ENCODE peak calls at places on chromosomes 2 and 18, in six cellular contexts. One of them, this sample, is unnamed.

GRCh38 chr2:147714582-147714981 is 130.2 kb upstream of the ACVR2A start:
- DNase-seq in lower lobe of right lung: no peak
- DNase-seq in left ventricle myocardium inferior: no peak
- DNase-seq in hepatocyte: no peak
- DNase-seq in lung: no peak
- DNase-seq in psoas muscle: no peak
- DNase-seq in this sample: no peak

GRCh38 chr18:48376406-48376805 is 32.8 kb downstream of the ZBTB7C start:
- DNase-seq in lower lobe of right lung: no peak
- DNase-seq in hepatocyte: no peak
- DNase-seq in psoas muscle: no peak
- DNase-seq in left ventricle myocardium inferior: no peak
- DNase-seq in lung: no peak
- DNase-seq in this sample: peak; percentile 57

GRCh38 chr18:65439184-65439583 is 311.6 kb upstream of the CDH7 start:
- DNase-seq in lower lobe of right lung: no peak
- DNase-seq in lung: no peak
- DNase-seq in psoas muscle: no peak
- DNase-seq in hepatocyte: peak; percentile 40
- DNase-seq in left ventricle myocardium inferior: no peak
- DNase-seq in this sample: no peak

GRCh38 chr2:101012706-101013181 is 10.7 kb downstream of the RPL31 start:
- DNase-seq in psoas muscle: no peak
- DNase-seq in left ventricle myocardium inferior: no peak
- DNase-seq in lower lobe of right lung: no peak
- DNase-seq in lung: no peak
- DNase-seq in hepatocyte: peak; percentile 63
- DNase-seq in this sample: no peak

GRCh38 chr2:36356199-36356989 is 816 bp downstream of the CRIM1 start:
- DNase-seq in hepatocyte: peak; percentile 68
- DNase-seq in left ventricle myocardium inferior: peak; percentile 54
- DNase-seq in lung: peak; percentile 53
- DNase-seq in psoas muscle: peak; percentile 76
- DNase-seq in lower lobe of right lung: peak; percentile 78
- DNase-seq in this sample: peak; percentile 79

GRCh38 chr18:52160652-52161051 is 179.3 kb upstream of the DCC start:
- DNase-seq in lung: no peak
- DNase-seq in lower lobe of right lung: no peak
- DNase-seq in hepatocyte: peak; percentile 43
- DNase-seq in psoas muscle: no peak
- DNase-seq in left ventricle myocardium inferior: no peak
- DNase-seq in this sample: no peak

GRCh38 chr2:227134591-227134990 is 29.4 kb downstream of the COL4A4 start:
- DNase-seq in left ventricle myocardium inferior: no peak
- DNase-seq in lung: no peak
- DNase-seq in lower lobe of right lung: no peak
- DNase-seq in hepatocyte: no peak
- DNase-seq in psoas muscle: no peak
- DNase-seq in this sample: no peak

GRCh38 chr18:25326231-25327042 is 25.5 kb downstream of the ZNF521 start:
- DNase-seq in hepatocyte: peak; percentile 14
- DNase-seq in psoas muscle: no peak
- DNase-seq in left ventricle myocardium inferior: no peak
- DNase-seq in lung: no peak
- DNase-seq in lower lobe of right lung: no peak
- DNase-seq in this sample: no peak

GRCh38 chr2:26581266-26581990 is 59.7 kb downstream of the CIB4 start:
- DNase-seq in left ventricle myocardium inferior: no peak
- DNase-seq in hepatocyte: no peak
- DNase-seq in lung: no peak
- DNase-seq in lower lobe of right lung: no peak
- DNase-seq in psoas muscle: no peak
- DNase-seq in this sample: no peak

GRCh38 chr2:22946553-22946952 is 438.4 kb upstream of the KLHL29 start:
- DNase-seq in lower lobe of right lung: no peak
- DNase-seq in lung: no peak
- DNase-seq in hepatocyte: no peak
- DNase-seq in left ventricle myocardium inferior: no peak
- DNase-seq in psoas muscle: no peak
- DNase-seq in this sample: no peak

GRCh38 chr2:199989822-199990221 is 34.4 kb downstream of the MAIP1 start:
- DNase-seq in lung: no peak
- DNase-seq in hepatocyte: peak; percentile 47
- DNase-seq in lower lobe of right lung: no peak
- DNase-seq in left ventricle myocardium inferior: no peak
- DNase-seq in psoas muscle: no peak
- DNase-seq in this sample: no peak

GRCh38 chr2:37378411-37378810 is 34.0 kb downstream of the QPCT start:
- DNase-seq in psoas muscle: no peak
- DNase-seq in lung: no peak
- DNase-seq in left ventricle myocardium inferior: no peak
- DNase-seq in hepatocyte: no peak
- DNase-seq in lower lobe of right lung: no peak
- DNase-seq in this sample: no peak

GRCh38 chr2:7866825-7867224 is 815.0 kb upstream of the ID2 start:
- DNase-seq in hepatocyte: no peak
- DNase-seq in lower lobe of right lung: no peak
- DNase-seq in left ventricle myocardium inferior: no peak
- DNase-seq in lung: no peak
- DNase-seq in psoas muscle: no peak
- DNase-seq in this sample: no peak

GRCh38 chr2:191677091-191677645 is 768 bp upstream of the NABP1 start:
- DNase-seq in left ventricle myocardium inferior: no peak
- DNase-seq in psoas muscle: no peak
- DNase-seq in lung: peak; percentile 57
- DNase-seq in hepatocyte: peak; percentile 77
- DNase-seq in lower lobe of right lung: peak; percentile 65
- DNase-seq in this sample: no peak

GRCh38 chr18:3401669-3402620 is 48.0 kb upstream of the TGIF1 start:
- DNase-seq in hepatocyte: no peak
- DNase-seq in psoas muscle: no peak
- DNase-seq in lower lobe of right lung: no peak
- DNase-seq in lung: no peak
- DNase-seq in left ventricle myocardium inferior: no peak
- DNase-seq in this sample: no peak

GRCh38 chr2:219459460-219460311 is 25.0 kb downstream of the SPEG start:
- DNase-seq in psoas muscle: peak; percentile 86
- DNase-seq in lower lobe of right lung: peak; percentile 63
- DNase-seq in hepatocyte: peak; percentile 75
- DNase-seq in left ventricle myocardium inferior: peak; percentile 64
- DNase-seq in lung: peak; percentile 47
- DNase-seq in this sample: no peak

GRCh38 chr2:239473211-239473805 is 72.5 kb upstream of the HDAC4 start:
- DNase-seq in left ventricle myocardium inferior: no peak
- DNase-seq in lower lobe of right lung: no peak
- DNase-seq in lung: no peak
- DNase-seq in hepatocyte: no peak
- DNase-seq in psoas muscle: no peak
- DNase-seq in this sample: no peak

GRCh38 chr2:100365434-100365833 is 43.1 kb upstream of the LONRF2 start:
- DNase-seq in hepatocyte: peak; percentile 67
- DNase-seq in left ventricle myocardium inferior: no peak
- DNase-seq in lung: peak; percentile 62
- DNase-seq in lower lobe of right lung: no peak
- DNase-seq in psoas muscle: no peak
- DNase-seq in this sample: no peak

GRCh38 chr2:23596316-23596885 is 211.4 kb downstream of the KLHL29 start:
- DNase-seq in psoas muscle: peak; percentile 79
- DNase-seq in lower lobe of right lung: no peak
- DNase-seq in hepatocyte: no peak
- DNase-seq in lung: no peak
- DNase-seq in left ventricle myocardium inferior: no peak
- DNase-seq in this sample: no peak

GRCh38 chr2:51717318-51717717 is 685.4 kb upstream of the NRXN1 start:
- DNase-seq in hepatocyte: peak; percentile 41
- DNase-seq in lower lobe of right lung: no peak
- DNase-seq in left ventricle myocardium inferior: no peak
- DNase-seq in lung: no peak
- DNase-seq in psoas muscle: no peak
- DNase-seq in this sample: no peak

GRCh38 chr2:43942001-43942400 is 53.8 kb downstream of the LRPPRC start:
- DNase-seq in psoas muscle: no peak
- DNase-seq in left ventricle myocardium inferior: no peak
- DNase-seq in lower lobe of right lung: no peak
- DNase-seq in lung: no peak
- DNase-seq in hepatocyte: no peak
- DNase-seq in this sample: no peak

GRCh38 chr18:60092073-60092472 is 192.3 kb downstream of the PMAIP1 start:
- DNase-seq in hepatocyte: no peak
- DNase-seq in left ventricle myocardium inferior: no peak
- DNase-seq in lower lobe of right lung: no peak
- DNase-seq in lung: no peak
- DNase-seq in psoas muscle: no peak
- DNase-seq in this sample: no peak

GRCh38 chr18:60090170-60090569 is 190.4 kb downstream of the PMAIP1 start:
- DNase-seq in psoas muscle: no peak
- DNase-seq in hepatocyte: peak; percentile 19
- DNase-seq in lung: no peak
- DNase-seq in lower lobe of right lung: no peak
- DNase-seq in left ventricle myocardium inferior: no peak
- DNase-seq in this sample: no peak
- TF ChIP-seq CTCF in psoas muscle: no peak
- TF ChIP-seq CTCF in hepatocyte: peak; percentile 20
- TF ChIP-seq CTCF in lung: no peak
- TF ChIP-seq CTCF in lower lobe of right lung: no peak
- TF ChIP-seq CTCF in left ventricle myocardium inferior: no peak
- TF ChIP-seq CTCF in this sample: no peak

DNA sequence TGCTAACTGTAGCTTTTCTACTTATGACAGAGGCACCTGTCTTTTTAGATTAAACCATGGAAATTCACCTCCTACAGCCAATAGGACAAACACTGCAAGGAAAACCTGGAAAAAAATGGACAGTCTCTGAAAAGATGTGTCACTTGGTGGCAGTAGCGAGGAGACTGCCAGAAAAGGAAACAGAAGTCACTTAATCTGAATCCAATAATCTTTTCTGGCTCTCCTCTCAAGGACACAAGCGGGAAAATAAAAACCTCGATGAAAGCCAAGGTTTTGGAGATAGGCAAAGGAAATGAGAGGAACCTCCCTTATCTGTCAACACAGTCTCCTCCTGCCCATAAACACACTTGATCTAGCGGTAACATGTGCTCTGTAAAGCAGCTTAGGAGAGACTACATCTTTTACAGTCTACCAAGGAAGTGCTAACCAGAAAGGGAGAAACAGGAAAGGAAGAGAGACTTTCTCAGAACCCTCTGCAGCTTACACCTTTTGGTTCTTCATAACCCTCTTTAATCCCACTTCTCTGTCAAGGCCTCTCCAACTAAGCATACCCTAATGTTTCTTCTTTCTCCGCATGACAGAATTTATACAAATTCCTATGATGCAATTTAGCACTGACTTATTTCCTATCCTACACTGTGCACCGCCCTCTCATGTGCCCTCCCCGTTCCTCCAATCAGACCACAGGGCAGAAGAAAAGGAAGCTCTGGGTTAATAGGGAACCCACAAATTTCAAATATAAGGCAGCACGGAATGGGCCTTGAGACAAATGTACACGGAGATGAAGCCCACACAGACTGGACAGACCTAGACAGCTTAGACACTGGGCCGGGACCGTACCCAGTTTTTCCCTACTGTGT is 52.8 kb downstream of the CLASP1 start:
- DNase-seq in lower lobe of right lung: peak; percentile 65
- DNase-seq in psoas muscle: no peak
- DNase-seq in left ventricle myocardium inferior: no peak
- DNase-seq in hepatocyte: peak; percentile 52
- DNase-seq in lung: no peak
- DNase-seq in this sample: no peak
- H3K4me3 ChIP-seq in lower lobe of right lung: peak overlapping the region; percentile 35
- H3K4me3 ChIP-seq in psoas muscle: peak overlapping the region; percentile 47
- H3K4me3 ChIP-seq in left ventricle myocardium inferior: peak overlapping the region; percentile 52
- H3K4me3 ChIP-seq in hepatocyte: no peak overlapping the region
- H3K4me3 ChIP-seq in lung: no peak overlapping the region
- H3K4me3 ChIP-seq in this sample: peak overlapping the region; percentile 28

GRCh38 chr2:216504376-216504762 is 5.7 kb downstream of the RPL37A start:
- DNase-seq in psoas muscle: no peak
- DNase-seq in lower lobe of right lung: no peak
- DNase-seq in hepatocyte: no peak
- DNase-seq in lung: no peak
- DNase-seq in left ventricle myocardium inferior: no peak
- DNase-seq in this sample: no peak

GRCh38 chr2:216501854-216502253 is 3.2 kb downstream of the RPL37A start:
- DNase-seq in lung: no peak
- DNase-seq in lower lobe of right lung: no peak
- DNase-seq in hepatocyte: no peak
- DNase-seq in psoas muscle: no peak
- DNase-seq in left ventricle myocardium inferior: no peak
- DNase-seq in this sample: no peak

GRCh38 chr2:216503697-216504375 is 5.2 kb downstream of the RPL37A start:
- DNase-seq in psoas muscle: no peak
- DNase-seq in hepatocyte: no peak
- DNase-seq in lower lobe of right lung: no peak
- DNase-seq in left ventricle myocardium inferior: no peak
- DNase-seq in lung: no peak
- DNase-seq in this sample: no peak

GRCh38 chr2:216505133-216506106 is 6.8 kb downstream of the RPL37A start:
- DNase-seq in lower lobe of right lung: no peak
- DNase-seq in hepatocyte: no peak
- DNase-seq in psoas muscle: no peak
- DNase-seq in lung: no peak
- DNase-seq in left ventricle myocardium inferior: no peak
- DNase-seq in this sample: no peak

DNA sequence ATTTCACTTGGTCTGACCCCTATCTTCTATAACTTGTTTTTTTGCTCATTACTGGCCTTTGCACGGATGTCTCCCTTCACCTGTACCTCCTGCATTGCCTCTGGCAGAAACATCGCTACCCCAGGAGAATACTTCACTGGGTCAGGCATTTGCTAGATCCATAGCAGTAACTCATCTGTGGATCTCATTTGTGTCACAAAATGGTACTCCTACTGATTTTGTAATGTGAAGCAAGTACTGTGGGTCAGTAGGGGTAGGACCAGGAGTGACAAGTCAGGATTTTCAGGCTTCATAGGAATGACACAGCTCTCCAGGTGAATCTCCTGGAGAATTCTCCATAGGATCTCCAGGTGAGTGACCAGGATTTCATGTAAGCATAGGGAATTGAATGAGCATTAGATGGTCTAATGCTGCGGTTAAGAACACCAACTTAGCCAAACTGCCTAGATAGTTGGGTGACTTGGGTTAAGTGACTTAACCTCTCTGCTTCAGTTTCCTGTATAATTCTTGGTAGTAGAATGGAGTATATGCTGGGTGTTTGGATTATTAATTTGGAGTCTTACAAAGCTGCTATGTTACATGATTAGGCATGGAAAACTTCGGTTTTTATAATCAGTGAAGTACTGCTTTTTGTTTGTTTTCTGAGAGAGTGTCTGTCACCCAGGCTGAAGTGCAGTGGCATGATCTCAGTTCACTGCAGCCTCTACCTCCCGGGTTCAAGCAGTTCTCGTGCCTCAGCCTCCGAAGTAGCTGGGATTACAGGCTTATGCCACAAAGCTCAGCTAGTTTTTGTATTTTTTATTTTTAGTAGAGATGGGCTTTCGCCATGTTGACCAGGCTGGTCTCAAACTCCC is 4.4 kb downstream of the RPL37A start:
- DNase-seq in hepatocyte: no peak
- DNase-seq in left ventricle myocardium inferior: no peak
- DNase-seq in lower lobe of right lung: no peak
- DNase-seq in lung: no peak
- DNase-seq in psoas muscle: no peak
- DNase-seq in this sample: no peak
- TF ChIP-seq CTCF in hepatocyte: no peak
- TF ChIP-seq CTCF in left ventricle myocardium inferior: no peak
- TF ChIP-seq CTCF in lower lobe of right lung: no peak
- TF ChIP-seq CTCF in lung: no peak
- TF ChIP-seq CTCF in psoas muscle: no peak
- TF ChIP-seq CTCF in this sample: no peak

GRCh38 chr2:17375262-17375661 is 143.0 kb downstream of the RAD51AP2 start:
- DNase-seq in lung: no peak
- DNase-seq in lower lobe of right lung: no peak
- DNase-seq in psoas muscle: no peak
- DNase-seq in left ventricle myocardium inferior: no peak
- DNase-seq in hepatocyte: no peak
- DNase-seq in this sample: no peak
- H3K4me3 ChIP-seq in lung: no peak overlapping the region
- H3K4me3 ChIP-seq in lower lobe of right lung: no peak overlapping the region
- H3K4me3 ChIP-seq in psoas muscle: no peak overlapping the region
- H3K4me3 ChIP-seq in left ventricle myocardium inferior: no peak overlapping the region
- H3K4me3 ChIP-seq in hepatocyte: no peak overlapping the region
- H3K4me3 ChIP-seq in this sample: no peak overlapping the region